ENCODE peak calls at places on chromosomes 3 and 15, in seven cellular contexts. One of them, this sample, is unnamed.

GRCh38 chr3:89847955-89848354 is 740.5 kb downstream of the EPHA3 start:
- DNase-seq in spleen: no peak
- DNase-seq in cardiac muscle cell: no peak
- DNase-seq in dorsolateral prefrontal cortex: no peak
- DNase-seq in adrenal gland: no peak
- DNase-seq in OCI-LY7: no peak
- DNase-seq in cardiac fibroblast: peak
- DNase-seq in this sample: no peak

GRCh38 chr15:28974142-28974541 is 88.4 kb downstream of the APBA2 start:
- DNase-seq in OCI-LY7: no peak
- DNase-seq in adrenal gland: no peak
- DNase-seq in cardiac fibroblast: no peak
- DNase-seq in cardiac muscle cell: no peak
- DNase-seq in spleen: peak
- DNase-seq in dorsolateral prefrontal cortex: no peak
- DNase-seq in this sample: no peak

GRCh38 chr3:116000315-116000714 is 377.0 kb downstream of the GAP43 start:
- DNase-seq in cardiac fibroblast: peak
- DNase-seq in adrenal gland: peak
- DNase-seq in OCI-LY7: no peak
- DNase-seq in spleen: no peak
- DNase-seq in cardiac muscle cell: no peak
- DNase-seq in dorsolateral prefrontal cortex: no peak
- DNase-seq in this sample: peak

GRCh38 chr15:33234019-33234418 is 39.5 kb upstream of the FMN1 start:
- DNase-seq in dorsolateral prefrontal cortex: no peak
- DNase-seq in OCI-LY7: peak
- DNase-seq in spleen: no peak
- DNase-seq in adrenal gland: peak
- DNase-seq in cardiac fibroblast: peak
- DNase-seq in cardiac muscle cell: peak
- DNase-seq in this sample: peak

GRCh38 chr3:16912400-16913263 is 27.9 kb downstream of the PLCL2 start:
- DNase-seq in dorsolateral prefrontal cortex: no peak
- DNase-seq in OCI-LY7: peak
- DNase-seq in cardiac fibroblast: peak
- DNase-seq in adrenal gland: no peak
- DNase-seq in cardiac muscle cell: no peak
- DNase-seq in spleen: no peak
- DNase-seq in this sample: no peak

GRCh38 chr15:91049378-91050127 is 27.2 kb upstream of the VPS33B start:
- DNase-seq in OCI-LY7: peak
- DNase-seq in adrenal gland: peak
- DNase-seq in cardiac muscle cell: peak
- DNase-seq in dorsolateral prefrontal cortex: peak
- DNase-seq in cardiac fibroblast: peak
- DNase-seq in spleen: no peak
- DNase-seq in this sample: peak

GRCh38 chr3:174295336-174295735 is 563.8 kb upstream of the NAALADL2 start:
- DNase-seq in spleen: no peak
- DNase-seq in cardiac fibroblast: no peak
- DNase-seq in cardiac muscle cell: no peak
- DNase-seq in OCI-LY7: no peak
- DNase-seq in dorsolateral prefrontal cortex: no peak
- DNase-seq in adrenal gland: no peak
- DNase-seq in this sample: no peak

GRCh38 chr3:131796558-131796957 is 238.3 kb downstream of the CPNE4 start:
- DNase-seq in cardiac muscle cell: no peak
- DNase-seq in OCI-LY7: no peak
- DNase-seq in dorsolateral prefrontal cortex: no peak
- DNase-seq in spleen: no peak
- DNase-seq in cardiac fibroblast: no peak
- DNase-seq in adrenal gland: no peak
- DNase-seq in this sample: no peak

GRCh38 chr3:5181479-5182141 is 5.9 kb upstream of the EDEM1 start:
- DNase-seq in cardiac muscle cell: no peak
- DNase-seq in OCI-LY7: peak
- DNase-seq in cardiac fibroblast: no peak
- DNase-seq in dorsolateral prefrontal cortex: no peak
- DNase-seq in spleen: no peak
- DNase-seq in adrenal gland: no peak
- DNase-seq in this sample: no peak

GRCh38 chr15:74442063-74442462 is 8.3 kb upstream of the SEMA7A start:
- DNase-seq in cardiac fibroblast: no peak
- DNase-seq in spleen: peak
- DNase-seq in adrenal gland: no peak
- DNase-seq in dorsolateral prefrontal cortex: no peak
- DNase-seq in OCI-LY7: no peak
- DNase-seq in cardiac muscle cell: peak
- DNase-seq in this sample: no peak
- TF ChIP-seq CTCF in cardiac fibroblast: no peak
- TF ChIP-seq CTCF in spleen: no peak
- TF ChIP-seq CTCF in adrenal gland: no peak
- TF ChIP-seq CTCF in dorsolateral prefrontal cortex: no peak
- TF ChIP-seq CTCF in OCI-LY7: no peak
- TF ChIP-seq CTCF in cardiac muscle cell: no peak
- TF ChIP-seq CTCF in this sample: no peak

GRCh38 chr3:69385033-69385722 is 710 bp downstream of the FRMD4B start:
- DNase-seq in spleen: no peak
- DNase-seq in cardiac muscle cell: no peak
- DNase-seq in dorsolateral prefrontal cortex: peak
- DNase-seq in adrenal gland: no peak
- DNase-seq in OCI-LY7: no peak
- DNase-seq in cardiac fibroblast: no peak
- DNase-seq in this sample: no peak
- H3K4me3 ChIP-seq in spleen: peak
- H3K4me3 ChIP-seq in cardiac muscle cell: peak
- H3K4me3 ChIP-seq in dorsolateral prefrontal cortex: peak
- H3K4me3 ChIP-seq in adrenal gland: no peak
- H3K4me3 ChIP-seq in OCI-LY7: no peak
- H3K4me3 ChIP-seq in cardiac fibroblast: peak
- H3K4me3 ChIP-seq in this sample: no peak

DNA sequence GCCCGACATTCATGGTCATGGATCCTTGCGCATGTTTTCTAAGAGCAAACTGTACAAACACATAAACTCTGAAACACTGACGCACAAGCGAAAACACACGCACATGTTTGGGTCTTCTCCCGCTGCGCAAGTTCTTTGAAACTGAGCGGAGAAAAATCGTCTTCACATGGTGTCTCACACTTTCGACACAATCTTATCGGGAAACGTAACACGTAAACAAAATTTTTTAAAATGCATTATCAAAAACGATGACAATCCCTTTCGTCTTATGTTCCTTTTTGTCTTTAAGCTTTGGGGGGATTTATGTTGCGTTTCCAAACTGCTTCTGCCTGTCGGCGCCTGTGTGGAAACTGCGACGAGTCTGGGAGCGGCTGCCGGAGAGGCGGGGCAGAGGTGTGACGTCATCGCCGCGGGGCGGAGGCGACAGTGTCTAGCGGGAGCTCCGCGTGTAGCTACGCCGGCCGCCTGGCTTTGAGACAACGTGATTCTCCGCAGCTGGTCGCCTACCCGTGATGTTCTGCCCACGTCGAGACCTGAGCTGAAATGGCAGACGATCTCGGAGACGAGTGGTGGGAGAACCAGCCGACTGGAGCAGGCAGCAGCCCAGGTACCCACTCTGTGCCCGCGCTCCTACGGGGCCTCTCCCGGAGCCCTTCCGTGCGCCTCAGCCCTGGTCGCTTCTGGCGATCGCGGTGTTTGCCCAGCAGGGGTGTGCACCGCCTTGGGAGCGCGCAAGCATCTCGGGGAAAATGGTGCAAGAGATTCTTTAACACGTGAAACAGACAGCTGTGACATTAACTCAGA is at the start of gene CMSS1:
- DNase-seq in dorsolateral prefrontal cortex: peak
- DNase-seq in OCI-LY7: peak
- DNase-seq in cardiac muscle cell: peak
- DNase-seq in cardiac fibroblast: peak
- DNase-seq in adrenal gland: peak
- DNase-seq in spleen: peak
- DNase-seq in this sample: peak
- TF ChIP-seq CTCF in dorsolateral prefrontal cortex: peak
- TF ChIP-seq CTCF in OCI-LY7: peak
- TF ChIP-seq CTCF in cardiac muscle cell: peak
- TF ChIP-seq CTCF in cardiac fibroblast: peak
- TF ChIP-seq CTCF in adrenal gland: peak
- TF ChIP-seq CTCF in spleen: no peak
- TF ChIP-seq CTCF in this sample: peak

DNA sequence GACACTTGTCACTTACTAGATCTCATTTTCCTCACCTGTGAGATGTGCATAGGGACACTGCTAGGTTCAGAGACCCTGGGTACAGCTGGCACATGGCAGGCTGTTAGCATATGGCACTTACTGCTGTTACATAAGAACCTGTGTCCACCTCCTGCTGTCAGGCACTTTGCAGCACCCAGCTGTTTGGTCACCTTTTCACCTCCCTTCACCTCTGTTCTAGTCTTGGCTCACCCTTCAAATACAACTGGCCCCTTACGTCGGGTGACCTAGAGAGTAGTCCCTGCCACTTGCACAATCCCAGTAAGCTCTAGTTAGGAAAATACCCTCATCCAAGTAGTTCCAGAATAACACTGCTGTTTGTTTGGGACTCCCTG is 78.3 kb downstream of the ABHD5 start:
- DNase-seq in spleen: no peak
- DNase-seq in cardiac muscle cell: no peak
- DNase-seq in OCI-LY7: no peak
- DNase-seq in dorsolateral prefrontal cortex: no peak
- DNase-seq in cardiac fibroblast: no peak
- DNase-seq in adrenal gland: no peak
- DNase-seq in this sample: no peak
- H3K4me3 ChIP-seq in spleen: peak
- H3K4me3 ChIP-seq in cardiac muscle cell: no peak
- H3K4me3 ChIP-seq in OCI-LY7: no peak
- H3K4me3 ChIP-seq in dorsolateral prefrontal cortex: peak
- H3K4me3 ChIP-seq in cardiac fibroblast: peak
- H3K4me3 ChIP-seq in adrenal gland: no peak
- H3K4me3 ChIP-seq in this sample: no peak

DNA sequence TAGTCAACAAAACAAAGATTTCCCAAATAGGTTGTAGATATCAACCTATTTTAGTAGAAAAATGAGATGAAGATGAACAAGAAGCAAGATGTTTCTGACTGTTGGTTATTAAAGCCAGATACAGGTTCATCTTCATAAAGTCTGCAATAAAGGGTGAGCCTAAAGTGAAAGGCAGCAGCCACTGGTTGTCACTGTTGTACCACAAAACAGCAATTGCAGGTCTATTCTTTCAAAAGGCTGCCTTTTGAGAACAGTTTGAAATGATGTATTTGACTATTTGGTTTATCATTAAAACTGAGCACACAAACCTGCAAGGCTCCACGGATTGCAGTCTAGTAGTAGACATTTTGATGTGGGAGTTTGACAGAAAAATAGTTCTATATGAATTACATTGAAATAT is 543.4 kb downstream of the GBE1 start:
- DNase-seq in spleen: no peak
- DNase-seq in cardiac fibroblast: peak
- DNase-seq in dorsolateral prefrontal cortex: no peak
- DNase-seq in adrenal gland: no peak
- DNase-seq in OCI-LY7: no peak
- DNase-seq in cardiac muscle cell: peak
- DNase-seq in this sample: peak
- TF ChIP-seq CTCF in spleen: no peak
- TF ChIP-seq CTCF in cardiac fibroblast: peak
- TF ChIP-seq CTCF in dorsolateral prefrontal cortex: peak
- TF ChIP-seq CTCF in adrenal gland: peak
- TF ChIP-seq CTCF in OCI-LY7: peak
- TF ChIP-seq CTCF in cardiac muscle cell: peak
- TF ChIP-seq CTCF in this sample: peak

DNA sequence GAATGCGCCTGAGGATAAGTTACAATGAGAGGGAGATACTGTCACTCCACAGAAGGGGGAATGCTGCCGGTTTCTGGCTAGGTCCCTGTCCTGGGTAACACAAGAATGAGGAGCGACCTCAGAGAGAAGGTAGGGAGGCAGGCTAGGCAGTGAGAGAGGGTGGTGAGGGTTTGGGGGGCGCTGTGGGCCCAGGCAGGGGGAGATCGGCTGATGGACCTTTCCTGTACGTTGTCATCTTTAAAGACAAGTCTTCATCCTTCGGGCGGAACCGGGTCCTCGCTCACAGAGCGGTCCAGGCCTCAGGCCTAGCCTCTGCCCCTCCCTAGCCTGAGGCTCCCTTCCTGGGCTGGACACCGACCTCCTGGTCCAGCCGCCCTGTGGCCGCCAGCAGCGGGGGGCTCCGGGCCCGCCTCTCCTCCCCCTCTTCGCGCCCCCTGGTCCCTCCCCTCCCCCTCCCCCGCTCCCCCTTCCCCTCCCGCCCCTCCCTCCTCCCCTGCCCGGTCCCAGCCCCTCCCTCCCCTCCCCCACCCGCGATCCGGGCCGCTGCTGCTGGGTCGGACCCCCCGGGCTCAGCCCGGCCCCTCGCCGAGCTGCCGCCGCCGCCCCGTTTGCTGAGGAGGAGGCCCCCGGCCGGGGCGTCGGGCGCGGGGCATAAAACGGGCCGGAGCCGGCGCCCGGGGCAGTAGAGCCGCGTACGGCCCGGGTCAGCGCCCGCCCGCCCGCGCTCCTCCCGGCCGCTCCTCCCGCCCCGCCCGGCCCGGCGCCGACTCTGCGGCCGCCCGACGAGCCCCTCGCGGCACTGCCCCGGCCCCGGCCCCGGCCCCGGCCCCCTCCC is at the start of gene CHRD:
- DNase-seq in adrenal gland: no peak
- DNase-seq in cardiac fibroblast: no peak
- DNase-seq in dorsolateral prefrontal cortex: no peak
- DNase-seq in OCI-LY7: no peak
- DNase-seq in spleen: no peak
- DNase-seq in cardiac muscle cell: peak
- DNase-seq in this sample: no peak
- H3K4me3 ChIP-seq in adrenal gland: peak
- H3K4me3 ChIP-seq in cardiac fibroblast: no peak
- H3K4me3 ChIP-seq in dorsolateral prefrontal cortex: peak
- H3K4me3 ChIP-seq in OCI-LY7: no peak
- H3K4me3 ChIP-seq in spleen: peak
- H3K4me3 ChIP-seq in cardiac muscle cell: peak
- H3K4me3 ChIP-seq in this sample: peak

GRCh38 chr15:45251888-45252287 is at the start of gene SLC28A2:
- DNase-seq in spleen: no peak
- DNase-seq in dorsolateral prefrontal cortex: no peak
- DNase-seq in cardiac muscle cell: no peak
- DNase-seq in adrenal gland: no peak
- DNase-seq in OCI-LY7: no peak
- DNase-seq in cardiac fibroblast: no peak
- DNase-seq in this sample: no peak

GRCh38 chr15:45254405-45255293 is 2.6 kb downstream of the SLC28A2 start:
- DNase-seq in cardiac muscle cell: no peak
- DNase-seq in dorsolateral prefrontal cortex: no peak
- DNase-seq in spleen: no peak
- DNase-seq in adrenal gland: no peak
- DNase-seq in cardiac fibroblast: peak
- DNase-seq in OCI-LY7: no peak
- DNase-seq in this sample: peak

GRCh38 chr15:45249125-45249780 is 2.8 kb upstream of the SLC28A2 start:
- DNase-seq in spleen: no peak
- DNase-seq in cardiac fibroblast: no peak
- DNase-seq in adrenal gland: no peak
- DNase-seq in dorsolateral prefrontal cortex: no peak
- DNase-seq in OCI-LY7: no peak
- DNase-seq in cardiac muscle cell: no peak
- DNase-seq in this sample: no peak

GRCh38 chr15:45253330-45253729 is 1.3 kb downstream of the SLC28A2 start:
- DNase-seq in spleen: no peak
- DNase-seq in dorsolateral prefrontal cortex: no peak
- DNase-seq in OCI-LY7: peak
- DNase-seq in cardiac fibroblast: no peak
- DNase-seq in cardiac muscle cell: no peak
- DNase-seq in adrenal gland: no peak
- DNase-seq in this sample: no peak
- TF ChIP-seq CTCF in spleen: no peak
- TF ChIP-seq CTCF in dorsolateral prefrontal cortex: no peak
- TF ChIP-seq CTCF in OCI-LY7: peak
- TF ChIP-seq CTCF in cardiac fibroblast: no peak
- TF ChIP-seq CTCF in cardiac muscle cell: peak
- TF ChIP-seq CTCF in adrenal gland: peak
- TF ChIP-seq CTCF in this sample: peak